ENCODE peak calls at places on chromosomes 7 and 10, in four cellular contexts. C is fibroblast of pulmonary artery, B is HFF-Myc, F is ovary. L is an unnamed sample.
A peak's percentile ranks its signal among the peaks of the same experiment; 100 is the strongest.

GRCh38 chr7:40680657-40681056 is 545.9 kb downstream of the SUGCT start:
- DNase-seq in C (peak; percentile 52), B (no peak), F (no peak), L (no peak)

GRCh38 chr10:18312385-18313145 is 172.3 kb downstream of the CACNB2 start:
- DNase-seq in C (peak; percentile 55), B (peak; percentile 27), F (peak; percentile 56), L (no peak)

GRCh38 chr7:50681451-50682045 is 101.1 kb downstream of the GRB10 start:
- DNase-seq in C (no peak), B (no peak), F (no peak), L (no peak)

GRCh38 chr10:117960345-117960744 is 86.4 kb downstream of the RAB11FIP2 start:
- DNase-seq in C (no peak), B (no peak), F (no peak), L (no peak)

GRCh38 chr10:62847433-62847832 is 31.3 kb upstream of the EGR2 start:
- DNase-seq in C (no peak), B (no peak), F (no peak), L (no peak)

GRCh38 chr7:121187676-121188075 is 141.1 kb upstream of the WNT16 start:
- DNase-seq in C (peak; percentile 65), B (no peak), F (no peak), L (no peak)

GRCh38 chr10:88880287-88881094 is 446 bp downstream of the STAMBPL1 start:
- DNase-seq in C (peak; percentile 84), B (no peak), F (peak; percentile 82), L (no peak)

GRCh38 chr10:116271593-116272496 is 1.2 kb downstream of the GFRA1 start:
- DNase-seq in C (no peak), B (no peak), F (peak; percentile 37), L (no peak)

GRCh38 chr7:148334959-148335577 is 255.5 kb upstream of the C7orf33 start:
- DNase-seq in C (peak; percentile 16), B (no peak), F (no peak), L (no peak)

GRCh38 chr7:137591444-137591843 is 247.9 kb upstream of the PTN start:
- DNase-seq in C (peak; percentile 80), B (peak; percentile 21), F (no peak), L (no peak)

GRCh38 chr10:132981173-132981555 is 38.8 kb upstream of the CFAP46 start:
- DNase-seq in C (peak; percentile 8), B (no peak), F (no peak), L (no peak)

GRCh38 chr7:137462074-137462715 is 118.7 kb upstream of the PTN start:
- DNase-seq in C (peak; percentile 31), B (no peak), F (no peak), L (no peak)

GRCh38 chr10:132614431-132615341 is 77.1 kb downstream of the INPP5A start:
- DNase-seq in C (no peak), B (no peak), F (no peak), L (no peak)

GRCh38 chr7:44805950-44806349 is 9.5 kb downstream of the PPIA start:
- DNase-seq in C (no peak), B (no peak), F (no peak), L (no peak)

GRCh38 chr7:47357863-47358262 is 224.0 kb downstream of the TNS3 start:
- DNase-seq in C (no peak), B (no peak), F (no peak), L (no peak)

GRCh38 chr10:132291826-132292225 is 15.9 kb downstream of the STK32C start:
- DNase-seq in C (no peak), B (no peak), F (peak; percentile 10), L (no peak)

GRCh38 chr10:123581656-123582055 is 84.5 kb upstream of the GPR26 start:
- DNase-seq in C (no peak), B (no peak), F (no peak), L (no peak)

GRCh38 chr7:131182446-131183075 is 145.1 kb upstream of the MKLN1 start:
- DNase-seq in C (no peak), B (no peak), F (no peak), L (no peak)

DNA sequence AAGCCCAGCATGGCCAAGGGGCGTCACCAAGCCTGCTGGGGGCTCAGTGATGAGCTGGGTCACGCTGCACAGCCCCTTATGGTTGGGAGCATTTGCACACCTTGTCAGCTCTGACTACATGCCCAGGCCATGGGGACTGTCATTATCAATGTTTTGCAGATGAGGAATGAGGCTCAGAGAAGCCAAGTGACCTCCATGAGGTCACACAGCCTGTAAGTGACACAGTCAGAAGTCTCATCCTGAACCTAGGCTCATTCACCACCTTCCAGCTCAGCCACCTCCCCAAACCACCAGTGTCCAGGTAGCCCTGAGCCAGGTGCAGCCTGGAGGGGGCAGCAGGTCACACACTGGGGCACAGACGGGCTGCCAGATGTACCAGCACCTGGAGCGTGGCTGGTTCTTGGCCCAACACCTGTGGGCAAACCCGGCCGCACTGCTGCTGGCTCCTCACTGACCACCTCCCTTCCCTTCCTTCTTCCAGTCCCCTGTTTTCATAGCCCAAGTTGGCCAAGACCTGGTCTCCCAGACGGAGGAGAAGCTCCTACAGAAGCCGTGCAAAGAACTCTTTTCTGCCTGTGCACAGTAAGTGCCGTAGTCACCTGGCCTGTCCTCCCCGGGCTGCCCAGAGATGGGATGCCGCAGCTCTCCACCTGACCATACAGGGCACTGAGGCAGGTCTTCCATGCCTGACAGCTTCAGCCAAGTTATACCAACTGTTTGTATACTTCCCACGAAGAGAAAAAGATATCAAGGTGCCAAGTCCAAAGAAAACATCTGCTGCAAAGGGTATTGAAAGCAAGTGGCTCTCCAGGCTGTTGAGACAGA is 119.6 kb downstream of the RGS10 start:
- DNase-seq in C (no peak), B (no peak), F (peak; percentile 17), L (no peak)
- TF ChIP-seq CTCF in C (no peak), B (no peak), F (no peak), L (no peak)

GRCh38 chr7:4203786-4204185 is 478.3 kb upstream of the FOXK1 start:
- DNase-seq in C (no peak), B (no peak), F (no peak), L (no peak)
- H3K4me3 ChIP-seq in C (no peak overlapping the region), B (no peak overlapping the region), F (no peak overlapping the region), L (no peak overlapping the region)

DNA sequence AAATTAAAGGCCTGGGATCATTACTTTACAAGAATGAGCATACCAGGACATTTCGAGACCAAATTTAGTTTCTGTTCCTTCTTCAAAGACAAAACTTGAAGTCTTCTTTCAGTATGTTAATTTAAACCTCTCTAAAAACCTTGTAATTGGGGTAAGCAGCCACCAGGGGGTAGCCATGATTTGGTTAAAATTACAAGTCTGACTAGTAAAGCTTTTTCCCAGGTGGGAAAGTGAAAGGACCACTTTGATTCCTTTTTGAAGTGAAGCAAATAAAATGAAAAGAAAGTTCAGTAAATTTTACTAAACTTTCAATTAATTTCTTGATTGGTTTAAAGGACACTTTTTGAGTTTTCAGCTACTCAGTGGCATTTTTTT is 294.3 kb downstream of the BBS9 start:
- DNase-seq in C (peak; percentile 9), B (no peak), F (no peak), L (no peak)
- TF ChIP-seq CTCF in C (peak; percentile 30), B (peak; percentile 32), F (no peak), L (no peak)

GRCh38 chr10:110510086-110510485 is 12.4 kb downstream of the DUSP5 start:
- DNase-seq in C (no peak), B (no peak), F (no peak), L (no peak)
- H3K4me3 ChIP-seq in C (no peak overlapping the region), B (no peak overlapping the region), F (no peak overlapping the region), L (no peak overlapping the region)

DNA sequence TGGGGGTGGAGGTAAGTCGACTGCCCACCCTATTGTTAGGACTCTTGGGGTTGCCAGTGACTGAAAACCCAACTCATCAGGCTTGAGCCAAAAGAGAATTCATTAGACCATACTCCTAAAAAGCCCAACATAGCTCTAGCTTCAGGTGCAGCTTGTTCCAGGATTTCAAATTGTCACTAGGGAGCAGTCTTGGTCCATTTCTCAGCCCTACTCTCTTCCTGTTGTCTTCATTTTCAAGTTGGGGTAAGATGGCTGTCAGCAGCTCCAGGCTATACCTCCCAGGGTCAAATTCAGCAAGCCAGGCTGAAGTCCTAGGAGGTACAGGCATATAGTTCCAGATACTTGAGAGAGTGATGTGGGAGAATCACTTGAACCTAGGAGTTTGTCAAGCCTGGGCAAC is 14.9 kb upstream of the COL13A1 start:
- DNase-seq in C (peak; percentile 79), B (no peak), F (no peak), L (no peak)
- TF ChIP-seq CTCF in C (peak; percentile 55), B (peak; percentile 43), F (no peak), L (peak; percentile 48)

DNA sequence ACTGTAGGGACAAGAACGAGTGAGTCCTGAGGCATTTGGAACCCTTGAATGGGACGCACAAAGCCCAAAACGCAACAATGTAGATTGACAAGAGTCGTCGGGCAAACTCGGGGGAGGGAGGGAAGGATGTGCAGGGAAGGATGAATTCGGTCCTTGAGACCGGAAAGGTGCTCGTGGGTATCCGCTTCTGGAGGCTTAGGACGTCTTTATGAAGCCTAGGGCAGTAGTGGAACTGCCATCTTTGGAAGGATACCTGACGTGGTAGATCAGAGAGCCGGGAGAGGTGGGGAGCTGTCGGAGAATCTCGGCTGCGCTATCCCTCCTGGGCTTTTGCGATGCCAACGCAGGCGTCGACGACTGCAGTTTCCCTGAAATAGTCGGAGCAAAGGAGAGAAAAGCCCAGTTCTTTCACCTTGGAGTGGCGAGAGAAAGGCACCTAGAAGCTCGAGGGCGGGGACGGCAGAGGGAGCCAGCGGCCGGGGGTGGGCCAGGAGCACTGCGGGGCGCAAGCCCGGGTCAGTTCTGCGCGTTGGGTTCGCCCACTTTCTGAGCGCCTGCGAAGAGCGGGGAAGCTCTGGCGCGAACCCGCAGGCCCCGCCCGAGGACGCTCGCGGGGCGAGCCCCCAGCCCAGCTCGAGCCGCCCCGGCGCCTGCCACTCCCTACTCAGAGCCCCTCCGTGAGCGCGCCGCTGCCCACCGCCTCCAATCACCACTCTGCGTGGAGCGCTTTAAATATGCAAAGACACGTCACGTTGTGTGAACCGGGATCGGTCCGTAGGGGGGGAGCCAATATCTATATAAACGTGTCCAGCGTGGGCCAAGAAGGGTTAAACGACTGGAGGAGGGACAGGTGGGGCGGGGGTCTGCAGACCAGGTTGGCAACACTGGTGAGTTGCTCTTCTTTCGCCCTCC is at the start of gene CYP26C1:
- DNase-seq in C (no peak), B (no peak), F (no peak), L (no peak)
- H3K4me3 ChIP-seq in C (no peak within 1 kb of the TSS), B (no peak within 1 kb of the TSS), F (no peak within 1 kb of the TSS), L (no peak within 1 kb of the TSS)

DNA sequence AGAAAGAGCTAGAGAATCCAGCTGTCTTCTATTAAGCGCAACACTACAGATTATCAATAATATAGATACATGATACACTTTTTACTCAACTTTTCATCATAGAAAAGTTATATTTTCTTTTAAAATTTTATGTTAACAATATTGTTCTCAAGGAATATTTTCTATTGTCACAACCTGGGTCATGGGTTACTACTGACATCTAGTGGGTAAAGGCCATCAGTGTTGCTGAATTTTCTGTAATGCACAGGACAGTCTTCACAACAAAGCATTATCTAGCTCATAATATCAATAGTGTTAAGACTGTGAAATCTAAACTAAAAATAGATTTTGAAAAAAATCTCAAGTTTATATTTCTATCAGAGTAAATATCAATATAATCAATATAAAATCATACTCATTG is 209.8 kb downstream of the ZNF33B start:
- DNase-seq in C (peak; percentile 16), B (peak; percentile 6), F (no peak), L (no peak)
- TF ChIP-seq CTCF in C (peak; percentile 36), B (peak; percentile 27), F (no peak), L (no peak)

GRCh38 chr7:102197599-102197998 is 89.1 kb upstream of the SH2B2 start:
- DNase-seq in C (no peak), B (no peak), F (no peak), L (no peak)
- H3K4me3 ChIP-seq in C (no peak overlapping the region), B (no peak overlapping the region), F (no peak overlapping the region), L (no peak overlapping the region)

DNA sequence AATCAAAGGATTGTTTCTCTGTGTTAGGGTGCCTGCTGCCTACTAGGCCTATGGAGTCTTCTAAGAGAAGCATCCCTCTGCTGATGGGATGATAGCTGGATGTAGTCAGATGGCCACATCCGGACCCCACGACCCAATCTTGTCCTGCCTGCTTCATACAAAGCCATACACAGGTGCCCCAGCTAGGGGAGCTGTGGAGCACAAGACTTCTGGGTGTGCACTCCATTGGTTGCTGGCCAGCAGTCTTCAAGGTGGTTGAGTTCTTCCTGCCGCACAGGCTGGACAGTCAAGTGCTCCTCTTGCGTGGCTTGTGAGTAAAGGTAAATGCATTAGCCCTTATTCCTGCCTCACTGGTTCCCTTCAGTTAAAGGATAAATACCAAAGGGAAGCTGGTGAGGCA is 120.2 kb downstream of the TEX36 start:
- DNase-seq in C (no peak), B (no peak), F (no peak), L (no peak)
- TF ChIP-seq CTCF in C (no peak), B (peak; percentile 16), F (no peak), L (no peak)